ENCODE peak calls at places on chromosomes 13 and 19, in eight cellular contexts. R is A549, C is cardiac fibroblast, K is fibroblast of the aortic adventitia, E is AG04450, M is endodermal cell, S is neural progenitor cell, L is pancreas. V is an unnamed sample.

GRCh38 chr19:9075064-9075964 is 11.5 kb upstream of the OR1M1 start:
- DNase-seq in R (peak), C (peak), K (peak), E (peak), M (peak), S (peak), L (peak), V (peak)

GRCh38 chr13:29284726-29285125 is 310.8 kb downstream of the SLC7A1 start:
- DNase-seq in R (no peak), C (no peak), K (no peak), E (no peak), M (no peak), S (no peak), L (no peak), V (no peak)

GRCh38 chr13:112616586-112617381 is 28.8 kb upstream of the TUBGCP3 start:
- DNase-seq in R (peak), C (peak), K (peak), E (no peak), M (peak), S (peak), L (no peak), V (peak)

GRCh38 chr13:83810136-83810535 is 72.1 kb downstream of the SLITRK1 start:
- DNase-seq in R (no peak), C (no peak), K (no peak), E (no peak), M (no peak), S (peak), L (no peak), V (no peak)

GRCh38 chr19:30253581-30253996 is 118.6 kb upstream of the ZNF536 start:
- DNase-seq in R (no peak), C (no peak), K (no peak), E (no peak), M (peak), S (peak), L (no peak), V (no peak)

GRCh38 chr13:34155931-34156607 is 338.1 kb downstream of the RFC3 start:
- DNase-seq in R (peak), C (peak), K (peak), E (no peak), M (peak), S (no peak), L (no peak), V (peak)

GRCh38 chr19:39078436-39079200 is 5.5 kb upstream of the ACP7 start:
- DNase-seq in R (peak), C (peak), K (peak), E (peak), M (no peak), S (no peak), L (no peak), V (peak)

GRCh38 chr19:2552859-2553258 is 76.9 kb downstream of the GADD45B start:
- DNase-seq in R (no peak), C (no peak), K (no peak), E (no peak), M (no peak), S (no peak), L (no peak), V (no peak)

GRCh38 chr13:21326155-21327030 is 132.7 kb downstream of the ZDHHC20 start:
- DNase-seq in R (no peak), C (peak), K (peak), E (peak), M (peak), S (peak), L (peak), V (peak)

GRCh38 chr13:61685683-61686013 is 270.0 kb upstream of the PCDH20 start:
- DNase-seq in R (peak), C (no peak), K (no peak), E (no peak), M (peak), S (peak), L (no peak), V (peak)

GRCh38 chr13:30803791-30804190 is 68.4 kb downstream of the ALOX5AP start:
- DNase-seq in R (no peak), C (no peak), K (no peak), E (no peak), M (no peak), S (no peak), L (no peak), V (no peak)

GRCh38 chr13:83248751-83249150 is 633.5 kb downstream of the SLITRK1 start:
- DNase-seq in R (no peak), C (peak), K (peak), E (no peak), M (no peak), S (no peak), L (no peak), V (no peak)

GRCh38 chr19:10747271-10747670 is 29.4 kb downstream of the DNM2 start:
- DNase-seq in R (peak), C (no peak), K (no peak), E (no peak), M (no peak), S (no peak), L (no peak), V (no peak)

GRCh38 chr19:4064551-4065260 is 2.0 kb downstream of the ZBTB7A start:
- DNase-seq in R (no peak), C (peak), K (no peak), E (no peak), M (peak), S (peak), L (peak), V (no peak)

GRCh38 chr19:3499738-3500428 is 591 bp downstream of the DOHH start:
- DNase-seq in R (no peak), C (no peak), K (no peak), E (no peak), M (no peak), S (no peak), L (no peak), V (no peak)

GRCh38 chr19:3506384-3507340 is 551 bp downstream of the FZR1 start:
- DNase-seq in R (no peak), C (no peak), K (no peak), E (no peak), M (peak), S (peak), L (peak), V (no peak)

GRCh38 chr13:110497003-110497402 is 64.5 kb downstream of the RAB20 start:
- DNase-seq in R (no peak), C (no peak), K (no peak), E (no peak), M (no peak), S (no peak), L (no peak), V (no peak)

GRCh38 chr19:18433039-18433691 is 4.8 kb downstream of the ISYNA1 start:
- DNase-seq in R (no peak), C (no peak), K (no peak), E (no peak), M (peak), S (peak), L (no peak), V (no peak)

GRCh38 chr13:34030782-34031181 is 212.8 kb downstream of the RFC3 start:
- DNase-seq in R (no peak), C (no peak), K (no peak), E (no peak), M (no peak), S (no peak), L (no peak), V (peak)

GRCh38 chr13:45084515-45084914 is 35.8 kb upstream of the GTF2F2 start:
- DNase-seq in R (no peak), C (no peak), K (no peak), E (no peak), M (no peak), S (no peak), L (no peak), V (no peak)

GRCh38 chr13:113145911-113146598 is 12.4 kb upstream of the PROZ start:
- DNase-seq in R (no peak), C (no peak), K (no peak), E (no peak), M (peak), S (no peak), L (no peak), V (no peak)

GRCh38 chr13:112670118-112670517 is 19.7 kb upstream of the ATP11A start:
- DNase-seq in R (no peak), C (no peak), K (no peak), E (no peak), M (peak), S (no peak), L (no peak), V (no peak)

GRCh38 chr13:93903909-93904308 is 575.6 kb downstream of the DCT start:
- DNase-seq in R (no peak), C (no peak), K (no peak), E (peak), M (no peak), S (no peak), L (no peak), V (no peak)

GRCh38 chr13:98171806-98172569 is 5.1 kb downstream of the RNF113B start:
- DNase-seq in R (no peak), C (peak), K (peak), E (no peak), M (peak), S (peak), L (no peak), V (no peak)

GRCh38 chr13:114152831-114153371 is 20.5 kb upstream of the RASA3 start:
- DNase-seq in R (no peak), C (peak), K (peak), E (no peak), M (peak), S (peak), L (no peak), V (no peak)

GRCh38 chr13:60662595-60662994 is 265.6 kb downstream of the TDRD3 start:
- DNase-seq in R (no peak), C (no peak), K (no peak), E (no peak), M (no peak), S (no peak), L (no peak), V (no peak)

GRCh38 chr13:114173753-114174152 is 5.3 kb upstream of the CFAP97D2 start:
- DNase-seq in R (no peak), C (peak), K (peak), E (peak), M (no peak), S (no peak), L (no peak), V (peak)

GRCh38 chr19:4380254-4380727 is 20.1 kb downstream of the SH3GL1 start:
- DNase-seq in R (no peak), C (no peak), K (no peak), E (no peak), M (no peak), S (no peak), L (peak), V (peak)

GRCh38 chr13:50365300-50365682 is 350.0 kb downstream of the KCNRG start:
- DNase-seq in R (no peak), C (peak), K (no peak), E (no peak), M (no peak), S (no peak), L (no peak), V (peak)
- H3K4me3 ChIP-seq in R (peak), C (no peak), K (no peak), E (no peak), M (no peak), S (no peak), L (no peak), V (no peak)

DNA sequence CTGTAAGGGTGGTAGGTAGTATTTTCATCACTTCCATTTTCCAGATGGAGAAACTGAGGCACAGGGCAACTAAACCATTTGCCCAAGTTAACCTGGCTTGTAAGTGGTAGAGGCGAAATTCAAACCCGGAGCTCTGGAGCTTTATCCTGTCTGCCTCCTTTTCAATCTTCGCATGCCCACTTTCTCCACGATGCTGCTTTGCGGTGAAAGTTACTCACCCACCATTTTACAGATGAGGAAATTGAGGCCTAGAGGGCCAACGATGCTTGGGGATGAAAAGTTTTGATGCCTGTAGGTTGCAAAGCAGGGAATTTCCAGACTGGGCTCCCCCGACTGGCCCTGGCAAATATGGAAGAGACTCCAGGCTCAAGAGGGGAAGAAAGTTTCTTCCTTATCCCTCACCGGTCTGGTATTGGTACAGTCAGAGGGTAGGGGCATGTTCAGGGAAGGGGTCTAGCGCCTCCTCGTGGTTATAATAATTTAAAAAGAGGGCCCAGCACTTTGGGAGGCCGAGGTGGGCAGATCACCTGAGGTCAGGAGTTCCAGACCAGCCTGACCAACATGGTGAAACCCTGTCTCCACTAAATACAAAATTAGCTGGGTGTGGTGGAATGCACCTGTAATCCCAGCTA is 1.9 kb upstream of the SH2D3A start:
- DNase-seq in R (peak), C (peak), K (peak), E (no peak), M (peak), S (peak), L (no peak), V (no peak)
- TF ChIP-seq CTCF in R (peak), C (peak), K (peak), E (peak), M (peak), S (peak), L (no peak), V (peak)

GRCh38 chr19:49682274-49682673 is 5.2 kb downstream of the PRMT1 start:
- DNase-seq in R (no peak), C (no peak), K (peak), E (no peak), M (peak), S (no peak), L (no peak), V (no peak)
- H3K4me3 ChIP-seq in R (no peak), C (no peak), K (no peak), E (no peak), M (no peak), S (no peak), L (no peak), V (no peak)

GRCh38 chr19:57613941-57614743 is at the start of gene ZNF134:
- DNase-seq in R (peak), C (peak), K (peak), E (peak), M (peak), S (peak), L (peak), V (peak)
- TF ChIP-seq CTCF in R (no peak), C (peak), K (peak), E (peak), M (peak), S (no peak), L (no peak), V (peak)

V was measured in bronchial epithelial cell.